ENCODE peak calls at places on chromosomes 7 and 10, in four cellular contexts. One of them, this sample, is unnamed.
A peak's percentile ranks its signal among the peaks of the same experiment; 100 is the strongest.

GRCh38 chr7:51256244-51256781 is 60.3 kb downstream of the COBL start:
- DNase-seq in head of caudate nucleus: peak; percentile 71
- DNase-seq in stimulated activated naive CD8-positive, alpha-beta T cell treated with anti-CD3 and anti-CD28 coated beads, Interleukin-15, amount 100 ng/mL, for 72 hours: no peak
- DNase-seq in EL: no peak
- DNase-seq in this sample: no peak

GRCh38 chr7:149156898-149157297 is 9.6 kb downstream of the ZNF398 start:
- DNase-seq in head of caudate nucleus: no peak
- DNase-seq in stimulated activated naive CD8-positive, alpha-beta T cell treated with anti-CD3 and anti-CD28 coated beads, Interleukin-15, amount 100 ng/mL, for 72 hours: no peak
- DNase-seq in EL: no peak
- DNase-seq in this sample: no peak

GRCh38 chr7:100087055-100087750 is 1.6 kb upstream of the COPS6 start:
- DNase-seq in EL: peak; percentile 98
- DNase-seq in head of caudate nucleus: no peak
- DNase-seq in stimulated activated naive CD8-positive, alpha-beta T cell treated with anti-CD3 and anti-CD28 coated beads, Interleukin-15, amount 100 ng/mL, for 72 hours: no peak
- DNase-seq in this sample: no peak

GRCh38 chr7:51705701-51706100 is 389.1 kb upstream of the COBL start:
- DNase-seq in EL: no peak
- DNase-seq in head of caudate nucleus: peak; percentile 35
- DNase-seq in stimulated activated naive CD8-positive, alpha-beta T cell treated with anti-CD3 and anti-CD28 coated beads, Interleukin-15, amount 100 ng/mL, for 72 hours: no peak
- DNase-seq in this sample: no peak

GRCh38 chr7:26648429-26649015 is 215.9 kb downstream of the SKAP2 start:
- DNase-seq in head of caudate nucleus: no peak
- DNase-seq in stimulated activated naive CD8-positive, alpha-beta T cell treated with anti-CD3 and anti-CD28 coated beads, Interleukin-15, amount 100 ng/mL, for 72 hours: no peak
- DNase-seq in EL: peak; percentile 38
- DNase-seq in this sample: no peak

GRCh38 chr10:85888559-85888958 is 478.0 kb downstream of the GRID1 start:
- DNase-seq in head of caudate nucleus: no peak
- DNase-seq in stimulated activated naive CD8-positive, alpha-beta T cell treated with anti-CD3 and anti-CD28 coated beads, Interleukin-15, amount 100 ng/mL, for 72 hours: no peak
- DNase-seq in EL: no peak
- DNase-seq in this sample: no peak

GRCh38 chr10:87861034-87861433 is 2.3 kb downstream of the KLLN start:
- DNase-seq in head of caudate nucleus: no peak
- DNase-seq in EL: no peak
- DNase-seq in stimulated activated naive CD8-positive, alpha-beta T cell treated with anti-CD3 and anti-CD28 coated beads, Interleukin-15, amount 100 ng/mL, for 72 hours: no peak
- DNase-seq in this sample: no peak

GRCh38 chr10:119398996-119399395 is 143.5 kb downstream of the RGS10 start:
- DNase-seq in head of caudate nucleus: no peak
- DNase-seq in stimulated activated naive CD8-positive, alpha-beta T cell treated with anti-CD3 and anti-CD28 coated beads, Interleukin-15, amount 100 ng/mL, for 72 hours: no peak
- DNase-seq in EL: no peak
- DNase-seq in this sample: no peak

GRCh38 chr7:72415586-72415985 is 3.4 kb upstream of the CALN1 start:
- DNase-seq in EL: no peak
- DNase-seq in stimulated activated naive CD8-positive, alpha-beta T cell treated with anti-CD3 and anti-CD28 coated beads, Interleukin-15, amount 100 ng/mL, for 72 hours: no peak
- DNase-seq in head of caudate nucleus: no peak
- DNase-seq in this sample: no peak

GRCh38 chr10:131081386-131081785 is 230.1 kb downstream of the TCERG1L start:
- DNase-seq in stimulated activated naive CD8-positive, alpha-beta T cell treated with anti-CD3 and anti-CD28 coated beads, Interleukin-15, amount 100 ng/mL, for 72 hours: peak; percentile 19
- DNase-seq in EL: no peak
- DNase-seq in head of caudate nucleus: no peak
- DNase-seq in this sample: no peak

This sample was measured in activated naive CD8-positive, alpha-beta T cell treated with anti-CD3 and anti-CD28 coated beads for 36 hours.